ENCODE peak calls at places on chromosomes 12 and 14, in eight cellular contexts. R is activated naive CD4-positive, alpha-beta T cell treated with anti-CD3 and anti-CD28 coated beads, Interleukin-2, amount 50 U/mL, for 16 hours; S is Karpas-422; G is activated gamma-delta T cell treated with Interleukin-2 at 50 U/mL for 16 hours; Y is H7; N is stimulated activated CD8-positive, alpha-beta memory T cell treated with anti-CD3 and anti-CD28 coated beads, Interleukin-2, amount 100 ng/mL, for 1 hour; V is left ventricle myocardium inferior; W is GM23248. B is an unnamed sample.

GRCh38 chr12:97097734-97098133 is 190.7 kb downstream of the NEDD1 start:
- DNase-seq in R (no peak), S (no peak), G (no peak), Y (peak), N (no peak), V (no peak), W (no peak), B (no peak)

GRCh38 chr12:105334001-105334400 is 3.5 kb downstream of the C12orf75 start:
- DNase-seq in R (no peak), S (no peak), G (no peak), Y (no peak), N (no peak), V (no peak), W (peak), B (no peak)

GRCh38 chr14:81784084-81784483 is 250.4 kb upstream of the SEL1L start:
- DNase-seq in R (no peak), S (no peak), G (no peak), Y (no peak), N (no peak), V (no peak), W (no peak), B (no peak)

GRCh38 chr12:63382930-63383329 is 231.9 kb upstream of the AVPR1A start:
- DNase-seq in R (no peak), S (no peak), G (no peak), Y (no peak), N (no peak), V (no peak), W (no peak), B (no peak)

GRCh38 chr12:27785882-27786570 is 6.0 kb upstream of the MANSC4 start:
- DNase-seq in R (no peak), S (no peak), G (no peak), Y (no peak), N (no peak), V (no peak), W (peak), B (no peak)

GRCh38 chr14:77040995-77041744 is 12.7 kb upstream of the IRF2BPL start:
- DNase-seq in R (no peak), S (no peak), G (no peak), Y (no peak), N (no peak), V (no peak), W (no peak), B (no peak)

GRCh38 chr14:70416322-70416716 is 571 bp downstream of the SYNJ2BP start:
- DNase-seq in R (no peak), S (no peak), G (no peak), Y (no peak), N (no peak), V (no peak), W (peak), B (no peak)

GRCh38 chr14:60980811-60981625 is at the start of the genes SLC38A6 and TRMT5:
- DNase-seq in R (peak), S (peak), G (peak), Y (peak), N (peak), V (peak), W (peak), B (peak)

GRCh38 chr12:110022980-110023633 is 23.9 kb downstream of the ANKRD13A start:
- DNase-seq in R (no peak), S (no peak), G (no peak), Y (peak), N (no peak), V (no peak), W (peak), B (no peak)

GRCh38 chr14:94009767-94010166 is 12.7 kb downstream of the CCDC197 start:
- DNase-seq in R (no peak), S (no peak), G (no peak), Y (no peak), N (no peak), V (no peak), W (peak), B (no peak)

GRCh38 chr14:65359503-65359902 is 53.0 kb upstream of the FUT8 start:
- DNase-seq in R (no peak), S (no peak), G (no peak), Y (no peak), N (no peak), V (no peak), W (peak), B (peak)